ENCODE peak calls at places on chromosomes 7 and 10, in five cellular contexts. Z is mesenchymal stem cell, N is neuronal stem cell, B is H1, J is H9. L is an unnamed sample.

GRCh38 chr7:43768201-43768893 is 9.9 kb downstream of the BLVRA start:
- DNase-seq in Z (no peak), B (no peak), N (no peak), J (no peak), L (peak)

GRCh38 chr10:29849434-29849833 is 210.0 kb downstream of the JCAD start:
- DNase-seq in Z (peak), J (no peak), N (no peak), B (no peak), L (no peak)

GRCh38 chr7:37930226-37930948 is 9.9 kb downstream of the EPDR1 start:
- DNase-seq in J (no peak), Z (no peak), N (no peak), B (no peak), L (no peak)

GRCh38 chr7:155405399-155406318 is 52.3 kb upstream of the EN2 start:
- DNase-seq in N (no peak), B (peak), Z (no peak), J (peak), L (peak)

GRCh38 chr7:77327932-77328628 is 88.1 kb downstream of the GSAP start:
- DNase-seq in Z (no peak), B (no peak), J (no peak), N (no peak), L (no peak)

GRCh38 chr7:87875151-87876039 is 765 bp downstream of the SLC25A40 start:
- DNase-seq in J (no peak), Z (peak), N (no peak), B (no peak), L (peak)

GRCh38 chr7:30911561-30911969 is at the start of gene AQP1:
- DNase-seq in J (no peak), B (no peak), N (no peak), Z (peak), L (no peak)

GRCh38 chr7:22666732-22667131 is 60.3 kb upstream of the IL6 start:
- DNase-seq in N (no peak), B (no peak), Z (no peak), J (no peak), L (no peak)

GRCh38 chr7:23907012-23907411 is 197.0 kb downstream of the STK31 start:
- DNase-seq in B (no peak), J (no peak), Z (no peak), N (no peak), L (no peak)

GRCh38 chr7:13508586-13508985 is 480.9 kb downstream of the ETV1 start:
- DNase-seq in J (no peak), Z (peak), N (peak), B (no peak), L (no peak)

GRCh38 chr7:125358551-125359167 is 429.0 kb upstream of the POT1 start:
- DNase-seq in J (no peak), B (no peak), Z (peak), N (no peak), L (no peak)
- H4K8ac ChIP-seq in J (no peak), B (no peak), Z (no peak), N (no peak), L (no peak)

GRCh38 chr7:73717025-73717807 is 2.3 kb downstream of the STX1A start:
- DNase-seq in B (no peak), Z (peak), J (no peak), N (no peak), L (no peak)
- H2BK5ac ChIP-seq in B (no peak), Z (peak), J (no peak), N (no peak), L (no peak)

GRCh38 chr10:60350400-60350799 is 39.3 kb downstream of the ANK3 start:
- DNase-seq in Z (peak), B (no peak), N (no peak), J (no peak), L (no peak)

GRCh38 chr10:60349426-60349825 is 40.2 kb downstream of the ANK3 start:
- DNase-seq in Z (no peak), B (no peak), J (no peak), N (no peak), L (no peak)

GRCh38 chr10:60351191-60351853 is 38.4 kb downstream of the ANK3 start:
- DNase-seq in J (no peak), B (no peak), N (no peak), Z (no peak), L (no peak)

GRCh38 chr10:60352105-60352504 is 37.6 kb downstream of the ANK3 start:
- DNase-seq in J (no peak), N (no peak), Z (no peak), B (no peak), L (no peak)

GRCh38 chr10:60353519-60354258 is 36.0 kb downstream of the ANK3 start:
- DNase-seq in B (no peak), J (no peak), N (no peak), Z (peak), L (peak)
- H2BK15ac ChIP-seq in B (no peak), J (no peak), N (no peak), Z (no peak), L (no peak)

GRCh38 chr10:113983552-113983951 is 60.1 kb upstream of the ADRB1 start:
- DNase-seq in Z (no peak), B (no peak), J (no peak), N (no peak), L (no peak)
- H4K8ac ChIP-seq in Z (no peak), B (no peak), J (no peak), N (no peak), L (no peak)

DNA sequence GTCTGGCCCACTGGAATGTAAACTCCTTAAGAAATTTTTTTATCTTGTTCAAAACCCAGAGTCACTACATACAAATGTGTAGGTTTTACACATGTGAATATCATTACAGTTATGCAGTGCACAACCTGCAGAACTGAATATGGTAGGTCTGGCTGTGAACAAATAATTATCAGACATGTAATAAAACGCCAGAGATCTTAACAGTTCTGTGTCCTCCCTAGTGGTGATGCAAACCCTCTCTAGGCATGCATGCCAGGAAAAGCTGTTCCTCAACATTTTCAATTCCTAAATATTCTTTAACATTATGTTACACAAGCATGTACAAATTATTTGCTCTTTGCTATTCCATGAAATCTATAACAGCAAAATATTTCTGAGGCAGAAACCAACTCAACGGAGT is 124.6 kb downstream of the IMMP2L start:
- DNase-seq in Z (no peak), J (no peak), N (no peak), B (no peak), L (no peak)
- H2BK5ac ChIP-seq in Z (no peak), J (no peak), N (no peak), B (no peak), L (no peak)

DNA sequence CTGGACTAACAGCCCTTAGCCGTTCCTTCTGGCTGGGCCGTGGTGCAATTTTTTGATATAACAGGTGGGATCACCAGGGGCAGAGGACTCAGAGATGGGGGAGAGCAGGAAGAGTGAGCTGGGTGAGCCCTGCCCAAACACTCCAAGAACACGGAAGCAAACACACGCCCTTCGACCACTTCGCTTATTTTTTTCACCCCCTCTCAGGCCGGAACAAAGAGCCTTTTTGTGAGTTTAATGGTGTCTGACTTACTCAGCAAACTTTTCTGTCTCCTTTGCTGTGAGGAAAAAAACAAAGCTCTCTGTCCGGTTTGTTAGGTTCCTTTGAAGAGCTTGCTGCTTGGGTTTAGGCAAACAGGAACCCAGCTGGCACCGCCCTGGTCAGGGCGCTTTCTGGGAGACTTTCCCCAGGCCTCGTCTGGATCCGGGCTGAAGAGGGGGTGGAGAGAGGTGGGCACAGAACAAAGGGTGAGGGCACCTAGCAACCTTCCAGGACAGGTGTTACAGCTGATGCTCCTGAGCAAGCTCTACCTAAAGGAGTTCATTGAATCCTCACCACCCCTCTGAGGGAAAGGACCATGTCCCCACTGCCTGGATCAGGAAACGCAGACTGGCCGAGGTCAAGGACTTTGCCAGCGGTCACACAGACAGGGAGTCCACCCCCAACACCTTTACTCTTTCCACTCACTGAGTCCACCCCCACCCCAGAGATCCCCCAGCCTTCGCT is 23.3 kb downstream of the CALML3 start:
- DNase-seq in N (no peak), B (no peak), J (no peak), Z (peak), L (no peak)
- H2BK15ac ChIP-seq in N (no peak), B (no peak), J (no peak), Z (peak), L (no peak)

GRCh38 chr7:102935450-102936110 is 22.8 kb downstream of the LRRC17 start:
- DNase-seq in Z (peak), B (no peak), J (no peak), N (no peak), L (no peak)

GRCh38 chr7:102934670-102935069 is 21.9 kb downstream of the LRRC17 start:
- DNase-seq in N (no peak), Z (no peak), B (no peak), J (no peak), L (peak)

GRCh38 chr7:102934267-102934666 is 21.5 kb downstream of the LRRC17 start:
- DNase-seq in J (no peak), Z (no peak), B (no peak), N (no peak), L (no peak)

GRCh38 chr7:102931757-102932156 is 19.0 kb downstream of the LRRC17 start:
- DNase-seq in B (no peak), N (no peak), J (no peak), Z (no peak), L (no peak)

DNA sequence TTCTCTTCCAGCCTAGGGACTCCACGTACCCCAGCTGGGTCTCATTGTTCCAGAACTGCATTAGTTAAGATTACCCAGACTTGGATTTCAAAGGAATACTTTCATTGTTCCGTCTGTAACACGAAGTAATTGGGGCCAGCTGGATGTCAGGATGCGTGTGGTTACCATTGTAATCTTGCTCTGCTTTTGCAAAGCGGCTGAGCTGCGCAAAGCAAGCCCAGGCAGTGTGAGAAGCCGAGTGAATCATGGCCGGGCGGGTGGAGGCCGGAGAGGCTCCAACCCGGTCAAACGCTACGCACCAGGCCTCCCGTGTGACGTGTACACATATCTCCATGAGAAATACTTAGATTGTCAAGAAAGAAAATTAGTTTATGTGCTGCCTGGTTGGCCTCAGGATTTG is 21.0 kb downstream of the LRRC17 start:
- DNase-seq in N (peak), Z (peak), B (peak), J (peak), L (peak)
- H4K8ac ChIP-seq in N (no peak), Z (peak), B (no peak), J (no peak), L (no peak)

DNA sequence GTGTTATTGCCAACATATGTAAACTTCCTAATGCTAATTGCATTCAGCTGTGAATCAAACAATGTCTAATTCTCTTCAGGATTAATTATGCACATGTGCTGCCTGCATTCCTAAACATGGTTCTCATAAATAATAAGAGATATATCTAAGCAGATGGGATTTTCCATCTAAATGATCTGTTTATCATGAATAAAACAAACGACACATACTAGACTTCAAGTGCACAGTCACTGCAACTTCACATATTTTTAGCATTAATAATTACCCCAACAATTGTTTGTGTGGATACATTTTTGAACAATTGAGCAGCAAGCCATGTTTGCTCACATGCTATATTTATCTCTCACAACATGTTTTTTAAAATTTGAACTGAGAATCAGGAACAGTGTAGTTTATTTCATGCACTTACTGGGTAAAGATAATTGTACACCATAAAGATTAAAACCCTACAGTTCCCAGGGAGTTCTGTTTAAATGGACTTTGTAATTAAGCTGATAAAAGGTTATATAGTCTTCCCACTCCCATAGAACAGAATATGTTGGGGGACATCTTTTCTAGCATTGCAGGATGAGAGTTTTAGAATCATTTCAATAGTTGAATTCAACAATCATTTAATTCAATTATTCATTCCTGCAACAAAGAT is 378.5 kb downstream of the MDFIC start:
- DNase-seq in B (no peak), Z (peak), J (no peak), N (no peak), L (no peak)
- H2BK5ac ChIP-seq in B (no peak), Z (no peak), J (no peak), N (no peak), L (no peak)

GRCh38 chr7:137507096-137507495 is 163.6 kb upstream of the PTN start:
- DNase-seq in B (no peak), J (no peak), N (no peak), Z (no peak), L (no peak)
- H2BK15ac ChIP-seq in B (no peak), J (no peak), N (no peak), Z (no peak), L (no peak)